ENCODE peak calls at places on chromosomes 1 and 21, in four cellular contexts. D is mesendoderm, Y is K562, R is HepG2. W is an unnamed sample.
A peak's percentile ranks its signal among the peaks of the same experiment; 100 is the strongest.

GRCh38 chr21:27149034-27149433 is 182.1 kb upstream of the ADAMTS5 start:
- DNase-seq in D (peak; percentile 27), Y (no peak), R (no peak), W (no peak)

GRCh38 chr1:68955424-68955823 is 458.5 kb upstream of the DEPDC1 start:
- DNase-seq in D (no peak), Y (no peak), R (no peak), W (no peak)

GRCh38 chr21:28745131-28746055 is 247.3 kb downstream of the LTN1 start:
- DNase-seq in D (peak; percentile 85), Y (peak; percentile 78), R (peak; percentile 70), W (peak; percentile 90)

GRCh38 chr1:183270541-183271141 is 84.6 kb downstream of the LAMC2 start:
- DNase-seq in D (no peak), Y (no peak), R (no peak), W (peak; percentile 30)

GRCh38 chr1:36080801-36081200 is 3.1 kb upstream of the TEKT2 start:
- DNase-seq in D (no peak), Y (no peak), R (no peak), W (no peak)

GRCh38 chr21:16873581-16873980 is 639.3 kb upstream of the CXADR start:
- DNase-seq in D (no peak), Y (no peak), R (no peak), W (no peak)

GRCh38 chr1:15573477-15573876 is 11.4 kb downstream of the AGMAT start:
- DNase-seq in D (no peak), Y (no peak), R (no peak), W (no peak)

GRCh38 chr1:91944087-91944486 is 5.1 kb upstream of the BRDT start:
- DNase-seq in D (peak; percentile 91), Y (no peak), R (no peak), W (peak; percentile 74)

GRCh38 chr1:74407902-74408301 is 104.5 kb downstream of the LRRC53 start:
- DNase-seq in D (no peak), Y (no peak), R (no peak), W (no peak)

GRCh38 chr1:24321712-24322635 is 2.8 kb downstream of the GRHL3 start:
- DNase-seq in D (peak; percentile 91), Y (peak; percentile 81), R (no peak), W (peak; percentile 87)

GRCh38 chr1:219278288-219278687 is 104.6 kb downstream of the LYPLAL1 start:
- DNase-seq in D (no peak), Y (no peak), R (no peak), W (no peak)
- H3K9ac ChIP-seq in D (no peak overlapping the region), Y (no peak overlapping the region), R (no peak overlapping the region), W (no peak overlapping the region)

GRCh38 chr1:158003409-158003805 is 10.0 kb downstream of the KIRREL1 start:
- DNase-seq in D (no peak), Y (no peak), R (no peak), W (no peak)

GRCh38 chr1:158007180-158007579 is 13.7 kb downstream of the KIRREL1 start:
- DNase-seq in D (no peak), Y (no peak), R (no peak), W (no peak)

GRCh38 chr1:158002630-158003408 is 9.4 kb downstream of the KIRREL1 start:
- DNase-seq in D (no peak), Y (no peak), R (no peak), W (no peak)

GRCh38 chr1:158005249-158005648 is 11.8 kb downstream of the KIRREL1 start:
- DNase-seq in D (no peak), Y (no peak), R (no peak), W (no peak)

DNA sequence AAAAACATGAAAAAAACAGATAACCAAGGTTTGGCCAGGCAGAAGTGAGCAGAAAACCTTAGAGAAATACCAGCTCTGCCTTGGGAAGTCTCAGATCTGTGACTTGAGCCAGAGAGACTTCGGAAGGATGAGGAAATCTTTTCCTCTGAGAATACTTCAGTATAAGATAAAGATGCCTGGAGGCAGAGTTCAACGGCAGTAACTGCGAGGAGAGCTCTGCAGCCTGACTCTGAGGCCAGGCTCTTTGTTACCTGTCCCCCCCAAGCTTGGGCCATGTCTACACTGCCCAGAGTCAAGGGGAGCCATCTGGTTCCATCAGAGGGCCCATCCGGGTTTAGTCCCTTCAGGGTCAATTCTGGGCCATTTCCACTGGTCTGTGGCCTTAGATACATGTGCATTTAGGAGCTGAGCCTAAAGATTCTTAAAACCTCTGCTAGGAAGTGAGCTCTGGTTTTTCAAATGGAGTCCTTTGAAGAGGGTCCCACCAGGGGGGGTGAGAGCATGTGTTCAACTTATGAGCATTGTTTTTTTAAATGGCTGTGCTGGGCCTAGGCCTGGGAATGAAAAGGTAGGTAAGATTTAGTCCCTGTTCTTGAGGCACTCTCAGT is 8.7 kb downstream of the KIRREL1 start:
- DNase-seq in D (peak; percentile 78), Y (no peak), R (no peak), W (no peak)
- H3K9ac ChIP-seq in D (peak overlapping the region; percentile 34), Y (no peak overlapping the region), R (no peak overlapping the region), W (no peak overlapping the region)

GRCh38 chr1:221439008-221439733 is 302.7 kb downstream of the DUSP10 start:
- DNase-seq in D (peak; percentile 77), Y (no peak), R (no peak), W (no peak)
- H3K9ac ChIP-seq in D (no peak overlapping the region), Y (no peak overlapping the region), R (no peak overlapping the region), W (no peak overlapping the region)

GRCh38 chr21:37459575-37459974 is 93.0 kb downstream of the DYRK1A start:
- DNase-seq in D (no peak), Y (no peak), R (no peak), W (no peak)

GRCh38 chr21:37455504-37455911 is 88.9 kb downstream of the DYRK1A start:
- DNase-seq in D (peak; percentile 61), Y (peak; percentile 69), R (no peak), W (no peak)

GRCh38 chr21:37461494-37461893 is 94.9 kb downstream of the DYRK1A start:
- DNase-seq in D (no peak), Y (no peak), R (no peak), W (no peak)

GRCh38 chr21:37460196-37460595 is 93.6 kb downstream of the DYRK1A start:
- DNase-seq in D (peak; percentile 85), Y (peak; percentile 60), R (no peak), W (peak; percentile 76)

GRCh38 chr21:37458669-37459276 is 92.2 kb downstream of the DYRK1A start:
- DNase-seq in D (peak; percentile 48), Y (no peak), R (no peak), W (no peak)
- H3K9ac ChIP-seq in D (no peak overlapping the region), Y (no peak overlapping the region), R (no peak overlapping the region), W (no peak overlapping the region)

GRCh38 chr1:30085814-30086770 is 637.3 kb downstream of the MATN1 start:
- DNase-seq in D (peak; percentile 94), Y (peak; percentile 84), R (peak; percentile 8), W (peak; percentile 97)

GRCh38 chr1:30087465-30087864 is 635.9 kb downstream of the MATN1 start:
- DNase-seq in D (peak; percentile 79), Y (no peak), R (peak; percentile 6), W (peak; percentile 84)

GRCh38 chr1:30081379-30082102 is 641.8 kb downstream of the MATN1 start:
- DNase-seq in D (peak; percentile 44), Y (no peak), R (no peak), W (peak; percentile 67)

GRCh38 chr1:30084909-30085571 is 638.3 kb downstream of the MATN1 start:
- DNase-seq in D (peak; percentile 15), Y (no peak), R (no peak), W (no peak)

DNA sequence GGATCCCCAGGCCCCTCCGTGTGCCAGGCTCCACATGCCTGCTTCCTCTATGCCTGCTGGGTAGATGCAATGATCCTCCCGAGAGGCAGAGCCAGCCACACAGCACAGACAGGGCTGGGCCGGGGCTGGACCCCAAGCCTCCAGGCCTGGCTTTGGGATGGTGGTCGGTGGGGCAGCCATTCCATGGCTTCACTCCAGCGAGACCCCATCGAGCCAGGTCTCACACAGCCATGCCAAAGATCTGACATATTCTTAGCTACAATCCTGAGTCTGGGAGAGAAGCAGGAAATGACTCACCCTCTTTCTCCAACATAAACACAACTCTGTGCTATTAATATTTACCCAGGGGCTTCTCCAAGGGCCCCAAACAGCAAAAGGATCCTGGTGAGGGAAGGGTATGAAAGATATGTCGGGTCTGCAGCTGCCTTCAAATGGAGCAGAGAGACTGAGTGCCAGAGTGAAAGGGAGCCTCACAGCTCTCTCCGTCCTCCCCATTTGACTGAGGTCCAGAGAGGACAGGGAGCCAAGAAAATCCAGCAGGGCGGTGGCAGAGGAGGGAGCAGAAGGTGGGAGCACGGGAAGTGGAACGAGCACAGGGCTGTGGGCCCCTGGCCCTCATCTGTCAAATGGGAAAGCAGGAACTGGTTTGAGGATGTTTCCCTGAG is 639.5 kb downstream of the MATN1 start:
- DNase-seq in D (peak; percentile 42), Y (no peak), R (peak; percentile 6), W (no peak)
- H3K9ac ChIP-seq in D (no peak overlapping the region), Y (no peak overlapping the region), R (no peak overlapping the region), W (no peak overlapping the region)